ENCODE peak calls at places on chromosomes 1 and 21, in four cellular contexts. B, M, I and O are unnamed samples.

GRCh38 chr1:214216779-214217178 is 64.2 kb upstream of the SMYD2 start:
- DNase-seq in B (peak; percentile 95), M (no peak), I (no peak), O (no peak)

GRCh38 chr1:43421976-43422750 is 31.6 kb downstream of the HYI start:
- DNase-seq in B (no peak), M (no peak), I (no peak), O (no peak)

GRCh38 chr1:234617135-234617985 is 7.4 kb upstream of the IRF2BP2 start:
- DNase-seq in B (no peak), M (no peak), I (no peak), O (peak; percentile 52)

GRCh38 chr1:68231627-68232303 is 558 bp downstream of the WLS start:
- DNase-seq in B (peak; percentile 55), M (no peak), I (peak; percentile 90), O (peak; percentile 92)

GRCh38 chr1:161229896-161230295 is 4.0 kb downstream of the TOMM40L start:
- DNase-seq in B (no peak), M (no peak), I (peak; percentile 39), O (no peak)

GRCh38 chr1:911875-912739 is 11.6 kb upstream of the SAMD11 start:
- DNase-seq in B (no peak), M (no peak), I (peak; percentile 1), O (no peak)

GRCh38 chr1:42877380-42877779 is 31.0 kb downstream of the ZNF691 start:
- DNase-seq in B (no peak), M (no peak), I (peak; percentile 31), O (no peak)

GRCh38 chr1:161439280-161440232 is 65.7 kb upstream of the FCGR2A start:
- DNase-seq in B (peak; percentile 31), M (no peak), I (no peak), O (peak; percentile 31)

GRCh38 chr1:3116560-3116959 is 47.6 kb downstream of the PRDM16 start:
- DNase-seq in B (no peak), M (no peak), I (no peak), O (no peak)

GRCh38 chr1:110425611-110426152 is 18.2 kb upstream of the LAMTOR5 start:
- DNase-seq in B (no peak), M (no peak), I (no peak), O (peak; percentile 6)

GRCh38 chr1:60615661-60616060 is 466.7 kb upstream of the NFIA start:
- DNase-seq in B (no peak), M (no peak), I (no peak), O (peak; percentile 46)

GRCh38 chr1:160978510-160978927 is 23.9 kb upstream of the ITLN2 start:
- DNase-seq in B (peak; percentile 45), M (no peak), I (no peak), O (no peak)

GRCh38 chr1:67572594-67573221 is 112.3 kb upstream of the GADD45A start:
- DNase-seq in B (peak; percentile 8), M (no peak), I (no peak), O (peak; percentile 31)

GRCh38 chr1:59686170-59686569 is 128.6 kb upstream of the HOOK1 start:
- DNase-seq in B (peak; percentile 17), M (no peak), I (no peak), O (no peak)

GRCh38 chr1:98090351-98090750 is 169.5 kb upstream of the DPYD start:
- DNase-seq in B (peak; percentile 30), M (no peak), I (no peak), O (no peak)

GRCh38 chr21:38965910-38966504 is 160.3 kb downstream of the ETS2 start:
- DNase-seq in B (no peak), M (no peak), I (peak; percentile 47), O (no peak)

GRCh38 chr1:1483714-1484113 is 12.1 kb downstream of the ATAD3B start:
- DNase-seq in B (no peak), M (no peak), I (no peak), O (no peak)

GRCh38 chr1:8813016-8813763 is 4.2 kb downstream of the RERE start:
- DNase-seq in B (no peak), M (no peak), I (no peak), O (no peak)

GRCh38 chr1:23809751-23810171 is 9.2 kb upstream of the GALE start:
- DNase-seq in B (peak; percentile 78), M (peak; percentile 41), I (peak; percentile 75), O (peak; percentile 64)

GRCh38 chr1:29973406-29973805 is 737.1 kb downstream of the PTPRU start:
- DNase-seq in B (no peak), M (no peak), I (no peak), O (no peak)

GRCh38 chr21:17622018-17622417 is 9.3 kb upstream of the BTG3 start:
- DNase-seq in B (no peak), M (no peak), I (no peak), O (no peak)

GRCh38 chr1:100883963-100884362 is 10.7 kb downstream of the EXTL2 start:
- DNase-seq in B (peak; percentile 77), M (no peak), I (no peak), O (peak; percentile 69)

GRCh38 chr1:29687601-29688244 is 451.4 kb downstream of the PTPRU start:
- DNase-seq in B (no peak), M (no peak), I (no peak), O (peak; percentile 16)

GRCh38 chr1:209406111-209406654 is 177.3 kb upstream of the CAMK1G start:
- DNase-seq in B (peak; percentile 65), M (no peak), I (no peak), O (no peak)

GRCh38 chr1:239587066-239587465 is 200.7 kb downstream of the CHRM3 start:
- DNase-seq in B (no peak), M (no peak), I (no peak), O (no peak)

GRCh38 chr1:210758761-210759160 is 375.2 kb downstream of the KCNH1 start:
- DNase-seq in B (no peak), M (no peak), I (no peak), O (peak; percentile 40)

GRCh38 chr1:218754477-218754876 is 409.3 kb downstream of the TGFB2 start:
- DNase-seq in B (no peak), M (no peak), I (no peak), O (no peak)

GRCh38 chr1:117077267-117077666 is 17.1 kb downstream of the TTF2 start:
- DNase-seq in B (peak; percentile 88), M (peak; percentile 48), I (no peak), O (peak; percentile 53)

GRCh38 chr1:30527511-30528140 is 195.8 kb downstream of the MATN1 start:
- DNase-seq in B (no peak), M (no peak), I (no peak), O (no peak)

GRCh38 chr1:177170756-177171535 is at the start of gene BRINP2:
- DNase-seq in B (peak; percentile 75), M (no peak), I (peak; percentile 91), O (peak; percentile 16)

GRCh38 chr1:149844096-149844495 is 55.3 kb upstream of the BOLA1 start:
- DNase-seq in B (peak; percentile 84), M (no peak), I (peak; percentile 0), O (peak; percentile 70)

GRCh38 chr1:115198938-115199337 is 109.6 kb upstream of the TSPAN2 start:
- DNase-seq in B (peak; percentile 26), M (no peak), I (no peak), O (peak; percentile 68)

GRCh38 chr1:47997289-47998200 is at the start of gene TRABD2B:
- DNase-seq in B (peak; percentile 84), M (peak; percentile 26), I (peak; percentile 91), O (peak; percentile 87)

GRCh38 chr1:43668956-43669355 is 19.0 kb downstream of the KDM4A start:
- DNase-seq in B (peak; percentile 74), M (no peak), I (no peak), O (peak; percentile 50)

DNA sequence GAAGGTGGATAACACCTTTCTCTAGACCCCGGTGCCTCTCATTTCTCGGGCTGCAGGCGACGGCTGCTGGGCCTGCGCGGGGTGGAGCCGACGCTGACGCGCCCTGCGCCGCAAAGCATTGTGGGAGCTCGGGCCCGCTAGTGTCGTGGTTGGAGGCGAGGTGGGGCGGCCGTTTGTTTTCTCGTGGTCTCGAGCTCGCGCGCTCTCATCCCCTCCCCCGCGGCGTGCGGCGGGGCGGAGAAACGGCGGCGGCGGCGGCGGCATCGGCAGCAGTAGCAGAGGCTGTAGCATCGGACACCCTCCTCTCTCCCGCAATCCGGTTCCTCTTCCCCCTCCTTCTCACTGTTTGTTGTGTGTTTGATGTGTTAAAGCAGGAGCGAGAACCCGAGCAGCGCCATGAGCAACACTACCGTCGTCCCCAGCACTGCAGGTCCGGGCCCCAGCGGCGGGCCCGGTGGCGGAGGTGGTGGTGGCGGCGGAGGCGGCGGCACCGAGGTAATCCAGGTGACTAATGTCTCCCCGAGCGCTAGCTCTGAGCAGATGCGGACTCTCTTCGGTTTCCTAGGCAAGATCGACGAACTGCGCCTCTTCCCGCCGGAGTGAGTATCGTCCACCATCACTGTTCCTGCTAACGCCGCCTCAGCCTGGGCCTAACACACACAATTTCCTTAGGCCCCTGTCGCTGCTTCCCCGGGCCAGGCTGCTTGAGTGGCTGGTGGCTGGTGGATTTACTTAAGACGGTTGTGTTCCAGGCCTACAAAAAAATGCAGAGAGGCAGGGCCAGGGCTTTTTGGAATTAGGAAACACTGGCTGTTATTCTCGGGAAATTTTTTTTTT is at the start of gene SRSF11:
- DNase-seq in B (peak; percentile 95), M (peak; percentile 85), I (peak; percentile 96), O (peak; percentile 99)
- H3K4me1 ChIP-seq in B (peaks cover 19% of the 10 kb centered on the region), M (peaks cover 16% of the 10 kb centered on the region), I (peaks cover 19% of the 10 kb centered on the region), O (peaks cover 34% of the 10 kb centered on the region)

DNA sequence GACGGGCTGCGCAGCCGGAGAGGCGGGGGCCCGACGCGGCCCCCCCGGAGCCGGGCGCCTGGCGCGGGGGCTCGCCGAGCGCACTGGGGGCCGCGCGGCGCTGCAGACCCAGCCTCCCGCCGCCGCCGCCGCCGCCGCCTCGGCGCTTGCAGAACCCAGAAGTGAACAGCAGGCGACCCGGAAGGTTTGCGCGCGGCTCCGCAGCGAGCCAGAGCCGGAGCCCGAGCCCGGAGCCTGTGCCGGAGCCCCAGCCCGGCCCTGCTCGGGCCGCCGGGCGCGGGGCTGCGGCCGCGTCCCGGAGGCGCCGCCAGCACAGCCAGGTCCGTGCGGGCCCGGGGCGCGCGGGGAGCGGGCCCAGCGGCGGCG is at the start of gene ZNF362:
- DNase-seq in B (peak; percentile 59), M (no peak), I (peak; percentile 86), O (peak; percentile 82)
- H3K9ac ChIP-seq in B (peak within 1 kb of the TSS; percentile 94), M (peak within 1 kb of the TSS; percentile 69), I (peak within 1 kb of the TSS; percentile 55), O (peak within 1 kb of the TSS; percentile 95)

GRCh38 chr21:41169701-41170100 is 1.7 kb downstream of the BACE2 start:
- DNase-seq in B (no peak), M (no peak), I (no peak), O (no peak)
- H3K27me3 ChIP-seq in B (no peaks in the 10 kb centered on the region), M (no peaks in the 10 kb centered on the region), I (peaks cover 58% of the 10 kb centered on the region), O (no peaks in the 10 kb centered on the region)

DNA sequence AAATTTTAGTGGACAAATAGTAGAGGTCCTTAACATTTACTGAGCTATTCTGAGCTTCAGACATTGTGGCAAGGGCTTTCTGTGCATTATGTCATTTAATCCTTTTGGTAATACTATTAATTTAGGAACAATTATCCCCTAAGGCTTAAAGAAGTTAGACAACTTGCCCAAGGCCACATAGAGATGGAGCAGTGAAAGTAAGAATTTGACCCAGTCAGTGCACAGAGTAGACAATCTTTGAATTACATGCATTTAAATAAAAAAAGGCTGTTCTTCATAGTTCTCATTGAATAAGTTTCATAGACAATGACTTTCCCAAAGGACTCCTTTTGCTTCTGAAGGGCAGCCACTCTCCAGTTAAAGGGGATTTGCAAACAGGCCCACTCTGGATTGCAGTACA is 142.7 kb downstream of the RUNX1 start:
- DNase-seq in B (no peak), M (no peak), I (no peak), O (no peak)
- H3K4me1 ChIP-seq in B (peaks cover 24% of the 10 kb centered on the region), M (no peaks in the 10 kb centered on the region), I (no peaks in the 10 kb centered on the region), O (peaks cover 32% of the 10 kb centered on the region)